ENCODE peak calls at places on chromosomes 6 and 20, in four cellular contexts. O, F, Z and N are unnamed samples.

GRCh38 chr20:38804682-38805501 is 605 bp upstream of the PPP1R16B start:
- DNase-seq in O (peak), Z (peak), F (peak), N (no peak)

GRCh38 chr20:38198238-38198861 is 33.3 kb upstream of the TGM2 start:
- DNase-seq in F (no peak), O (no peak), Z (no peak), N (no peak)

GRCh38 chr6:166494757-166495486 is 91.6 kb downstream of the RAMACL start:
- DNase-seq in F (no peak), O (no peak), Z (no peak), N (no peak)

GRCh38 chr6:86966271-86966670 is 28.9 kb downstream of the HTR1E start:
- DNase-seq in Z (no peak), O (no peak), F (no peak), N (no peak)

GRCh38 chr6:165451845-165452244 is 142.4 kb upstream of the C6orf118 start:
- DNase-seq in O (peak), Z (no peak), F (no peak), N (peak)

GRCh38 chr6:151635741-151636140 is 141.9 kb downstream of the CCDC170 start:
- DNase-seq in F (no peak), O (no peak), Z (no peak), N (no peak)

GRCh38 chr6:157428418-157429202 is 47.6 kb downstream of the ZDHHC14 start:
- DNase-seq in O (no peak), F (no peak), Z (no peak), N (no peak)

GRCh38 chr6:99736302-99736701 is 129.7 kb downstream of the PRDM13 start:
- DNase-seq in F (no peak), O (peak), Z (no peak), N (no peak)

GRCh38 chr20:43973671-43974450 is 59.2 kb downstream of the TOX2 start:
- DNase-seq in O (no peak), F (no peak), Z (no peak), N (no peak)

GRCh38 chr20:3771552-3772058 is 4.1 kb upstream of the ADISSP start:
- DNase-seq in O (no peak), F (no peak), Z (no peak), N (no peak)

GRCh38 chr20:11445891-11446290 is 471.8 kb upstream of the BTBD3 start:
- DNase-seq in O (peak), Z (no peak), F (no peak), N (peak)

GRCh38 chr20:32249030-32249738 is 28.3 kb upstream of the KIF3B start:
- DNase-seq in O (no peak), Z (peak), F (peak), N (no peak)

GRCh38 chr6:169093121-169093723 is 160.4 kb downstream of the THBS2 start:
- DNase-seq in Z (no peak), F (no peak), O (no peak), N (no peak)

GRCh38 chr20:38937978-38938473 is 11.8 kb downstream of the FAM83D start:
- DNase-seq in O (no peak), Z (no peak), F (no peak), N (no peak)

GRCh38 chr20:58611236-58612020 is 39.7 kb upstream of the STX16 start:
- DNase-seq in O (no peak), F (no peak), Z (no peak), N (no peak)

GRCh38 chr6:72955666-72956065 is 269.6 kb downstream of the KHDC1L start:
- DNase-seq in F (no peak), O (peak), Z (no peak), N (no peak)

GRCh38 chr6:5832621-5833107 is 174.1 kb downstream of the NRN1 start:
- DNase-seq in Z (no peak), O (no peak), F (no peak), N (no peak)

GRCh38 chr6:31949926-31950548 is 4.1 kb downstream of the CFB start:
- DNase-seq in O (no peak), Z (no peak), F (no peak), N (no peak)

GRCh38 chr6:168272379-168273011 is 47.1 kb downstream of the DACT2 start:
- DNase-seq in F (no peak), O (no peak), Z (no peak), N (no peak)

GRCh38 chr20:11394145-11394833 is 523.4 kb upstream of the BTBD3 start:
- DNase-seq in F (no peak), Z (no peak), O (peak), N (peak)

GRCh38 chr6:112951829-112952228 is 604.7 kb downstream of the RFPL4B start:
- DNase-seq in F (no peak), O (peak), Z (no peak), N (no peak)

GRCh38 chr20:4233520-4233919 is 218.2 kb upstream of the RNF24 start:
- DNase-seq in O (no peak), F (no peak), Z (no peak), N (no peak)

GRCh38 chr6:112216699-112217551 is 37.4 kb downstream of the LAMA4 start:
- DNase-seq in Z (no peak), O (peak), F (no peak), N (peak)

GRCh38 chr20:31967830-31968249 is at the start of gene XKR7:
- DNase-seq in O (no peak), Z (no peak), F (no peak), N (no peak)

GRCh38 chr6:132712366-132712765 is 1.5 kb downstream of the VNN1 start:
- DNase-seq in Z (no peak), F (no peak), O (peak), N (no peak)
- H3K4me3 ChIP-seq in Z (no peak), F (no peak), O (no peak), N (no peak)

DNA sequence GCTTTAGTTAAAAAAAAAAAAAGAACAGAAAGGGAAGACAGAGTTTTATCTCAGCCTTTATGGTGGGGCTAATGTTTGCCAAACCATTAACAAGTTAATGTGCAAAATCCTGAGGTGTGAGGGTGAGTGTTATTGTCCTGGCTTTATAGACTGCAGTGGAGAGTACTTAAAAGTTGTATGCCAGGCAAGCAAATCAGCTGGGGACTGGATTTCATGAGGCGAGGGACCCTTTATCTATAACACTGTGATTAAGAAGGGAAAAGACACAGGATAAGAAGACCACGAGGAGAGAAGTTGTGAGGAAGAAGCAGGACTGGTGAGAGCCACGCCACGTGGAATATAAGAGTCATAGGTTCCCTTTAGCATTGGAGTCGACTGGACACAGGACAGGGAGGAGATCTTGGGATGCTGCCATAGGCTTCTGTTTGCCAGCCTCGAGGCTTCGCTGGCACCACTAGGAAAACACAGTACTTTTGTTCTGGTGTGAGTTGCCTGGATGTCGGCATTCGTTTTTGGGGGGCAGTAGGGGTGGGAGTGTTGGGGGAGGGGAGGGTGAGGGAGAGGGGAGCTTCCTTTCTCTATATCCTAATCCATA is 90.2 kb upstream of the BACH2 start:
- DNase-seq in F (no peak), O (no peak), Z (no peak), N (no peak)
- H3K4me3 ChIP-seq in F (no peak), O (no peak), Z (no peak), N (no peak)

GRCh38 chr20:35187584-35188190 is 15.8 kb downstream of the PROCR start:
- DNase-seq in O (no peak), F (no peak), Z (no peak), N (no peak)
- H3K4me3 ChIP-seq in O (no peak), F (no peak), Z (no peak), N (no peak)

GRCh38 chr20:9141916-9142315 is 73.0 kb downstream of the PLCB4 start:
- DNase-seq in F (no peak), Z (no peak), O (no peak), N (no peak)

GRCh38 chr20:9140172-9140760 is 71.4 kb downstream of the PLCB4 start:
- DNase-seq in Z (no peak), F (no peak), O (no peak), N (no peak)

GRCh38 chr20:9136114-9136513 is 67.2 kb downstream of the PLCB4 start:
- DNase-seq in O (no peak), Z (no peak), F (no peak), N (no peak)

GRCh38 chr20:9141070-9141469 is 72.2 kb downstream of the PLCB4 start:
- DNase-seq in F (no peak), O (no peak), Z (no peak), N (no peak)

DNA sequence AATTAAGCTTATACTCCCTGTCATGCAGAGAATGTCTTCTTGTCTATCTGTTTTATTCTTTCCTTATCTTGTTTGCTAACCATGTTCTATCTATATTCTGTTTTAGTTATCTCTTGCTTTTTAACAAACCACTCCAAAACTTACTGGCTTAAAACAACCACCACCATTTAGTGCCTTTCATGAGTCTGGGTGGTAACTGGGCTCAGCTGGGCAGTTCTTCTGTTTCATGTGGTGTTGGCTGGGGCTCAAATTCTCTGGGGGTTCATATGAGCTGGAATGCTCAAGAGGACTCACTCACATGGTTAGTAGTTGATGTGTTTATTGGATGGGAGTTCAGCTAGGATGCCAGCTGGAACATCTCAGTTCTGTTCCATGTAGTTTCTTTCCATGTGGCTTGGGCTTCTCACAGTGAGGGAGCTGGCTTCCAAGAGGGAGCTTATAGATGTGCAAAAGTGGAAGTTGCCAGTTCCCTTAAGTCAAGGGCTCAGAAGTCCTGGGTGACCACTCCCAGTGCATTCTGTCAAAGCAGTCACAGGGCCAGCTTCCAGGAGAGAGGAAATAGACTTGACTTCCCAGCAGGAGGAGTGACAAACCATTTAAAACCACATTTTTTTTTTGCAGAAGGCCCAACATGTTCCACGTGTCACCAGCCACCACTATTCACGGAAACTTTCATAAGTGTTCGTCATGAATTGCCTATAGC is 70.4 kb downstream of the PLCB4 start:
- DNase-seq in Z (no peak), O (no peak), F (no peak), N (no peak)
- H3K4me3 ChIP-seq in Z (no peak), O (no peak), F (no peak), N (no peak)

DNA sequence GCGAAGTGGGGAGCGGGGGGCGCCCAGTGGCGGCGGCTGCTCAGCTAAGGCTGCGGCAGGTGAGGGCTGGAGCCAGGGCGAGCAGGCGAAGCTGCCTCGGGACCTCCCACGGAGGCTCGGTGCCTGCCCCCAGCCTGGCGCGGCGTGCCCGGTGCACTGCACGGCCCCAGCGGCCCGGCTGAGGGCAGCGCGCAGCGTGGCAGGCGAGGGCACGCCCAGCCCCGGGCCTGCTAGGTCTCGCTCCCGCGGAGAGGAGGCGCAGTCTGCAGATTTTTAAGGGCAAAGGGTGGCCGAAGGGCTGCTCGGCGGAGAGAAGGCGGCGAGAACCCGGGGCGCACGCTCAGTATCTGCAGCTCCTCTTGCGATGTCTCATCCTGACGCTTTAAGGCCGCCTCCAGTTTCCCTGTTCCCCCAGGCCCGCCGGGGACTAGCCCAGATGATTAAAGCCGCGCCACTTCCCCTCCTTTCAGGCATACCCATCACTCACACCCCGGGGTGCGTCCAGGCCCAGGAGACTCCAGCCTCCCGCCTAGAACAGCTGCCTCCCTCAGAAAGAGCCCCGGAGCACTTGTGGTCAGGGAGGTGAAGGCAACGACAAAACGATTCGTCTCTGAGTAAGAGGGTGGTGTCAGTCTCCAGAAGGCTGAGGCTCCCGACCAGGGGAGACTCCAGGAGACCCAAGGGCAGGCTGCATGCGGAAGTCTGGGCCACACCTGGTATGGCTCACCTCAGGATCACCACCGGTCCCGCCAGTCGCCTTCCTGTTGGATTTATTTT is at the start of gene FERMT1:
- DNase-seq in Z (no peak), O (peak), F (no peak), N (peak)
- H3K4me3 ChIP-seq in Z (no peak), O (peak), F (no peak), N (peak)

GRCh38 chr20:63376283-63377250 is 15.4 kb upstream of the CHRNA4 start:
- DNase-seq in O (no peak), Z (no peak), F (peak), N (no peak)
- H3K4me3 ChIP-seq in O (no peak), Z (no peak), F (no peak), N (no peak)

DNA sequence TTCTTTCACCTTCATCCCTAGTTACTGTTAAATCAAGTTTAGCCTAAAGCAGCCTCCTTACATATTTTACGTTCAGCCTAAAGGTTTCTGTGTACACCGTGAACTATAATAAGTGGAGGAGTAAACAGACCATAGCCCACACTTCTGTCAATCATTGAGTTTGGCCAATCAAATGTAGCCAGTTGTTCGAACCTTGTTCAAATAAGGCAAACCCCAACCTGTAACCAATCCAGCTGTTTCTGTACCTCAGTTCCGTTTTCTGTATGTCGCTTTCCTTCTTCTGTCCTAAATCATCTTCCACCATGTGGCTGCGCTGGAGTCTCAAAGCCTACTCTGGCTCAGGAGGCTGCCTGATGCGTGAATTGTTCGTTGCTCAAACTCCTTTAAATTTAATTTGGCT is 1.8 kb upstream of the FBXO30 start:
- DNase-seq in O (no peak), Z (no peak), F (no peak), N (no peak)
- H3K4me3 ChIP-seq in O (no peak), Z (no peak), F (no peak), N (no peak)

DNA sequence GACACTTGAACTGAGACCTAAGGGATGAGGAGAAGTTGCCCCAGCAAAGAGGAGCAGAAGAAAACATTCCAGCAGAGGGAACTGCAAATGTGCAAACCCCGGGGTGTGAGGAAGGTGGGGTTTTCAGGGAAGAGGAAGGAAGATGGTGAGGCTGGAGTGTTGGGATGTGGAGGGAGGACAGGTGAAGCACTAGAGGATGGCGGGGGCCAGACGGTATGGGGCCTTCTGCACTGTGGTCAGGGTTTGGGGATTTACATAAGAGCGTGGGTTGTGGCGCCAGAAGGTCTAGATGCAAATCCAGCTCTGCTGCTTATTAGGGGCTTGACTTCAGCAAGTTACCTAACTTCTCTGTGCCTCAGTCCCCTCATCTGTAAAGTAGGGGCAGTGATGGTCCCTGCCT is 16.0 kb downstream of the DLGAP4 start:
- DNase-seq in O (no peak), Z (no peak), F (no peak), N (no peak)
- H3K4me3 ChIP-seq in O (no peak), Z (no peak), F (no peak), N (no peak)

GRCh38 chr6:126110494-126111270 is 124.3 kb downstream of the TRMT11 start:
- DNase-seq in O (no peak), F (no peak), Z (no peak), N (peak)

GRCh38 chr6:126102358-126102757 is 116.0 kb downstream of the TRMT11 start:
- DNase-seq in F (no peak), O (no peak), Z (no peak), N (no peak)

GRCh38 chr6:126103993-126104392 is 117.7 kb downstream of the TRMT11 start:
- DNase-seq in Z (no peak), F (no peak), O (no peak), N (no peak)

GRCh38 chr6:126112171-126112632 is 125.9 kb downstream of the TRMT11 start:
- DNase-seq in O (peak), Z (no peak), F (no peak), N (peak)

GRCh38 chr6:126107475-126108121 is 121.3 kb downstream of the TRMT11 start:
- DNase-seq in Z (no peak), O (peak), F (no peak), N (peak)
- H3K4me3 ChIP-seq in Z (no peak), O (no peak), F (no peak), N (no peak)

DNA sequence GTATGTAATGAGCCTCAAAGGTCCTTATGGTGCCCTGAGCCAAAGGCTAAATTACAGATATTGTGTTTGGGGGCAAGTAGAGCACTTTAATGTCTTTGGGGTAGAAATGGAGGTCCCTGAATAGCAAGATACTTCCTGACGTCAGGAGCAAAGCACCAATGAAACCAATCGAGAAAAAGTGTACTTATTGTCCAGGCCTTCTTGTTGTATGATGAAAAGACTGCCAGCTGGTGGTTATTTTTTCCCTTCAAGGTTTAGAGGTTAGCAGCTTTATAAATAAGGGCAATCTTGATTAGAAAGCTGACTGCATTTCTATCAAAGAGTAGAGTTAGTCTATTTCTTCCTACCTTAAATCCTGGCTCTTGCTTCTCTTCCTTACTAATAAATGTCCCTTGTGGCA is 76.1 kb upstream of the HSF2 start:
- DNase-seq in O (no peak), Z (no peak), F (no peak), N (no peak)
- H3K4me3 ChIP-seq in O (peak), Z (peak), F (peak), N (peak)